ENCODE peak calls at places on chromosomes 13 and 19, in eight cellular contexts. M is HCT116, B is PC-3, T is GM23338, J is OCI-LY7, A is hepatocyte, E is neural progenitor cell, D is SK-N-SH. F is an unnamed sample.

GRCh38 chr19:40090256-40091204 is at the start of gene ZNF780A:
- DNase-seq in M (peak; percentile 48), B (peak; percentile 55), T (peak; percentile 91), J (peak; percentile 78), A (peak; percentile 80), E (peak; percentile 84), D (peak; percentile 83), F (peak; percentile 76)

GRCh38 chr13:110055089-110055488 is 251.9 kb downstream of the COL4A1 start:
- DNase-seq in M (no peak), B (no peak), T (no peak), J (no peak), A (no peak), E (no peak), D (no peak), F (peak; percentile 33)

GRCh38 chr13:40662866-40663265 is 3.6 kb downstream of the FOXO1 start:
- DNase-seq in M (no peak), B (no peak), T (peak; percentile 58), J (no peak), A (no peak), E (peak; percentile 19), D (no peak), F (no peak)

GRCh38 chr19:53991224-53992113 is at the start of gene CACNG6:
- DNase-seq in M (no peak), B (peak; percentile 48), T (peak; percentile 86), J (peak; percentile 81), A (peak; percentile 63), E (peak; percentile 72), D (peak; percentile 73), F (peak; percentile 32)

GRCh38 chr19:36081385-36081784 is 26.7 kb downstream of the WDR62 start:
- DNase-seq in M (no peak), B (no peak), T (no peak), J (no peak), A (no peak), E (no peak), D (no peak), F (no peak)

GRCh38 chr13:28705734-28706133 is 13.0 kb downstream of the SLC46A3 start:
- DNase-seq in M (no peak), B (no peak), T (no peak), J (no peak), A (no peak), E (no peak), D (no peak), F (peak; percentile 24)

GRCh38 chr13:95906999-95907398 is 146.2 kb downstream of the UGGT2 start:
- DNase-seq in M (no peak), B (no peak), T (no peak), J (no peak), A (no peak), E (no peak), D (no peak), F (no peak)

GRCh38 chr19:51417107-51417806 is at the start of gene SIGLEC10:
- DNase-seq in M (no peak), B (peak; percentile 46), T (peak; percentile 46), J (peak; percentile 93), A (no peak), E (no peak), D (no peak), F (no peak)

GRCh38 chr13:111406636-111407035 is 86.2 kb downstream of the TEX29 start:
- DNase-seq in M (no peak), B (no peak), T (no peak), J (no peak), A (no peak), E (no peak), D (no peak), F (no peak)

GRCh38 chr19:15166700-15167099 is 34.1 kb downstream of the NOTCH3 start:
- DNase-seq in M (no peak), B (no peak), T (peak; percentile 39), J (no peak), A (no peak), E (no peak), D (no peak), F (peak; percentile 12)

GRCh38 chr19:5971714-5972354 is 6.1 kb downstream of the RANBP3 start:
- DNase-seq in M (no peak), B (no peak), T (no peak), J (no peak), A (no peak), E (no peak), D (no peak), F (no peak)

GRCh38 chr19:47433121-47433520 is 13.8 kb upstream of the MEIS3 start:
- DNase-seq in M (no peak), B (no peak), T (no peak), J (peak; percentile 44), A (no peak), E (no peak), D (no peak), F (peak; percentile 61)

GRCh38 chr19:19554074-19555023 is 16.3 kb downstream of the CILP2 start:
- DNase-seq in M (no peak), B (peak; percentile 55), T (peak; percentile 84), J (peak; percentile 60), A (peak; percentile 53), E (peak; percentile 85), D (peak; percentile 86), F (peak; percentile 71)

GRCh38 chr13:108777421-108778420 is 148.3 kb downstream of the MYO16 start:
- DNase-seq in M (peak; percentile 61), B (peak; percentile 85), T (peak; percentile 45), J (no peak), A (peak; percentile 19), E (peak; percentile 13), D (no peak), F (no peak)

GRCh38 chr19:17205237-17206140 is 9.7 kb upstream of the USE1 start:
- DNase-seq in M (no peak), B (peak; percentile 64), T (peak; percentile 90), J (peak; percentile 65), A (peak; percentile 77), E (peak; percentile 75), D (peak; percentile 74), F (peak; percentile 69)

GRCh38 chr13:81051873-81052272 is 710.9 kb upstream of the SPRY2 start:
- DNase-seq in M (no peak), B (peak; percentile 7), T (peak; percentile 10), J (no peak), A (no peak), E (peak; percentile 36), D (peak; percentile 7), F (no peak)

GRCh38 chr13:110600261-110600819 is 15.0 kb upstream of the NAXD start:
- DNase-seq in M (no peak), B (no peak), T (no peak), J (no peak), A (no peak), E (no peak), D (no peak), F (no peak)

GRCh38 chr13:58302349-58302748 is 670.8 kb downstream of the PCDH17 start:
- DNase-seq in M (no peak), B (no peak), T (no peak), J (no peak), A (no peak), E (no peak), D (no peak), F (no peak)

GRCh38 chr13:99867535-99868271 is 103.9 kb downstream of the ZIC5 start:
- DNase-seq in M (no peak), B (no peak), T (no peak), J (no peak), A (no peak), E (no peak), D (peak; percentile 47), F (no peak)

GRCh38 chr13:110405597-110406450 is 98.7 kb downstream of the COL4A2 start:
- DNase-seq in M (no peak), B (no peak), T (no peak), J (no peak), A (no peak), E (no peak), D (no peak), F (peak; percentile 90)

GRCh38 chr19:50310759-50311465 is 18.3 kb downstream of the KCNC3 start:
- DNase-seq in M (no peak), B (no peak), T (no peak), J (no peak), A (no peak), E (no peak), D (no peak), F (no peak)
- H3K4me3 ChIP-seq in M (no peak overlapping the region), B (no peak overlapping the region), T (peak overlapping the region; percentile 79), J (no peak overlapping the region), A (no peak overlapping the region), E (no peak overlapping the region), D (no peak overlapping the region), F (no peak overlapping the region)

GRCh38 chr19:8610041-8610927 is at the start of gene ADAMTS10:
- DNase-seq in M (no peak), B (no peak), T (peak; percentile 76), J (no peak), A (peak; percentile 71), E (peak; percentile 74), D (peak; percentile 84), F (peak; percentile 62)
- TF ChIP-seq EZH2phosphoT487 in M (no peak), B (no peak), T (no peak), J (no peak), A (no peak), E (no peak), D (no peak), F (no peak)

GRCh38 chr13:79409828-79410227 is 3.8 kb upstream of the RBM26 start:
- DNase-seq in M (no peak), B (no peak), T (no peak), J (no peak), A (no peak), E (no peak), D (no peak), F (no peak)

GRCh38 chr13:79405501-79405830 is 589 bp downstream of the RBM26 start:
- DNase-seq in M (no peak), B (no peak), T (peak; percentile 44), J (no peak), A (no peak), E (no peak), D (no peak), F (peak; percentile 75)

GRCh38 chr13:79406597-79406908 is 498 bp upstream of the RBM26 start:
- DNase-seq in M (no peak), B (no peak), T (no peak), J (no peak), A (no peak), E (no peak), D (no peak), F (no peak)

GRCh38 chr13:79405831-79406596 is at the start of gene RBM26:
- DNase-seq in M (peak; percentile 91), B (peak; percentile 93), T (peak; percentile 97), J (peak; percentile 95), A (peak; percentile 95), E (peak; percentile 95), D (peak; percentile 97), F (peak; percentile 92)

DNA sequence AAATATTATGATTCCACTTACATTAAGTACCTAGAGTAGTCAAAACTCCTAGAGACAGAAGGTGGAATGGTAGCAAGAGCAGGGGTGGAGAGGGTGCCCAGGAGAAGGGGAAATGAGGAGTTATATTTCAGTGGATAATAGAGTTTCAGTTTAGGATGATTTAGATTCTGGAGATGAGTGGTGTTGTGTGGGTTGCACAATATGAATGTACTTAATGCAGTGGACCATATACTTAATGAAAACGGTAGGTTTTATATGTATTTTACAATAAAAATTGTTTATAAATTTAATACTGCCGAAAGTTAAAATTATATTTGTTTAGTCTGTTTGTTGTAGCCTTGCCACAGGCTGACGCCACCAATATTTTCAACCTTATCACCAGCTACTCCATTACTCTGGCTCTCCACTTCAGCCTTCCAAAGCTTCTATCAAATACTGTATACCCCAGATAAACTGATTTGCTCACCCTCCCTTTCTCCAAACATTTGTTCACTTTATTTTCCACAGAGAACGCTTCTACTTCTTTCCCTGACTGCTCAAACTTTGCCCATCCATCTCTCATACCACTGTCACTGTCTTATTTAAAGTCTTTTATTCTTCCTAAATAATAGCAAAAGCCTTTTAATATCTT is 1.4 kb upstream of the RBM26 start:
- DNase-seq in M (no peak), B (no peak), T (no peak), J (no peak), A (no peak), E (no peak), D (no peak), F (no peak)
- H3K4me3 ChIP-seq in M (peak overlapping the region; percentile 77), B (peak overlapping the region; percentile 73), T (peak overlapping the region; percentile 92), J (peak overlapping the region; percentile 98), A (peak overlapping the region; percentile 89), E (peak overlapping the region; percentile 96), D (peak overlapping the region; percentile 98), F (peak overlapping the region; percentile 91)

GRCh38 chr13:69291292-69291906 is 816.2 kb upstream of the ATXN8OS start:
- DNase-seq in M (no peak), B (no peak), T (peak; percentile 19), J (peak; percentile 5), A (no peak), E (peak; percentile 10), D (no peak), F (no peak)
- TF ChIP-seq EZH2phosphoT487 in M (no peak), B (no peak), T (no peak), J (no peak), A (no peak), E (no peak), D (no peak), F (no peak)